ENCODE peak calls at places on chromosomes 5 and 9, in four cellular contexts. R, F, M and U are unnamed samples.

GRCh38 chr5:139223481-139223880 is 25.3 kb upstream of the SIL1 start:
- DNase-seq in R (no peak), F (no peak), M (no peak), U (no peak)

GRCh38 chr5:82924241-82924989 is 152.8 kb downstream of the TMEM167A start:
- DNase-seq in R (no peak), F (no peak), M (no peak), U (no peak)

GRCh38 chr9:111001471-111001870 is 36.8 kb downstream of the LPAR1 start:
- DNase-seq in R (no peak), F (no peak), M (no peak), U (no peak)

GRCh38 chr9:135793221-135794056 is 91.5 kb downstream of the KCNT1 start:
- DNase-seq in R (no peak), F (no peak), M (no peak), U (no peak)

GRCh38 chr5:179699640-179700298 is 1.0 kb downstream of the CANX start:
- DNase-seq in R (peak), F (no peak), M (peak), U (peak)

GRCh38 chr9:124285903-124286291 is 28.1 kb downstream of the NEK6 start:
- DNase-seq in R (peak), F (no peak), M (peak), U (no peak)

GRCh38 chr5:150428106-150428876 is 15.6 kb upstream of the CD74 start:
- DNase-seq in R (no peak), F (no peak), M (no peak), U (no peak)

GRCh38 chr5:28027851-28028250 is 989.5 kb upstream of the CDH9 start:
- DNase-seq in R (no peak), F (no peak), M (no peak), U (no peak)

GRCh38 chr5:80592105-80592504 is 22.0 kb upstream of the ANKRD34B start:
- DNase-seq in R (no peak), F (no peak), M (no peak), U (no peak)

GRCh38 chr5:168889039-168889438 is 309.9 kb upstream of the PANK3 start:
- DNase-seq in R (no peak), F (no peak), M (no peak), U (no peak)

GRCh38 chr5:5078009-5078897 is 61.9 kb upstream of the ADAMTS16 start:
- DNase-seq in R (no peak), F (no peak), M (no peak), U (no peak)

GRCh38 chr5:54807421-54807820 is 178.0 kb downstream of the ESM1 start:
- DNase-seq in R (peak), F (no peak), M (peak), U (peak)

GRCh38 chr9:73243078-73243477 is 91.4 kb downstream of the ANXA1 start:
- DNase-seq in R (no peak), F (no peak), M (no peak), U (no peak)

GRCh38 chr5:82340799-82341198 is 62.6 kb upstream of the RPS23 start:
- DNase-seq in R (no peak), F (no peak), M (no peak), U (no peak)

GRCh38 chr9:86783884-86784283 is 163.4 kb downstream of the GAS1 start:
- DNase-seq in R (peak), F (no peak), M (peak), U (peak)

GRCh38 chr9:123973590-123974223 is 37.9 kb upstream of the LHX2 start:
- DNase-seq in R (no peak), F (no peak), M (no peak), U (no peak)

GRCh38 chr5:127762412-127762811 is 59.2 kb downstream of the CCDC192 start:
- DNase-seq in R (no peak), F (no peak), M (no peak), U (no peak)

GRCh38 chr5:38347040-38347763 is 88.8 kb downstream of the EGFLAM start:
- DNase-seq in R (peak), F (no peak), M (peak), U (peak)

GRCh38 chr5:53249529-53249928 is 140.0 kb upstream of the MOCS2 start:
- DNase-seq in R (peak), F (no peak), M (peak), U (peak)

GRCh38 chr5:67702008-67702407 is 505.4 kb upstream of the CD180 start:
- DNase-seq in R (no peak), F (no peak), M (no peak), U (no peak)

GRCh38 chr9:129393064-129393463 is 215.0 kb upstream of the IER5L start:
- DNase-seq in R (no peak), F (no peak), M (no peak), U (no peak)

GRCh38 chr5:150654181-150654580 is 6.9 kb upstream of the MYOZ3 start:
- DNase-seq in R (no peak), F (no peak), M (no peak), U (no peak)

GRCh38 chr5:176653401-176653800 is 6.1 kb downstream of the TSPAN17 start:
- DNase-seq in R (peak), F (no peak), M (peak), U (peak)

GRCh38 chr5:169116961-169117461 is 183.9 kb downstream of the SLIT3 start:
- DNase-seq in R (no peak), F (no peak), M (peak), U (no peak)

GRCh38 chr9:5099466-5099865 is 86.0 kb downstream of the INSL6 start:
- DNase-seq in R (no peak), F (no peak), M (no peak), U (no peak)

GRCh38 chr5:1324301-1324700 is 20.6 kb downstream of the CLPTM1L start:
- DNase-seq in R (no peak), F (no peak), M (no peak), U (no peak)

GRCh38 chr5:9034671-9035070 is 511.2 kb downstream of the SEMA5A start:
- DNase-seq in R (peak), F (no peak), M (peak), U (peak)

GRCh38 chr5:132772291-132773070 is 4.6 kb downstream of the SEPTIN8 start:
- DNase-seq in R (peak), F (no peak), M (no peak), U (no peak)

GRCh38 chr5:78523314-78524193 is 125.0 kb downstream of the LHFPL2 start:
- DNase-seq in R (no peak), F (no peak), M (no peak), U (no peak)

GRCh38 chr5:44952376-44952775 is 143.6 kb downstream of the MRPS30 start:
- DNase-seq in R (peak), F (peak), M (peak), U (peak)

GRCh38 chr9:2338770-2339169 is 282.8 kb upstream of the VLDLR start:
- DNase-seq in R (no peak), F (no peak), M (no peak), U (peak)

GRCh38 chr5:133049726-133050048 is 2.1 kb upstream of the HSPA4 start:
- DNase-seq in R (no peak), F (no peak), M (no peak), U (no peak)

GRCh38 chr9:88567870-88568269 is 32.9 kb downstream of the NXNL2 start:
- DNase-seq in R (no peak), F (no peak), M (no peak), U (no peak)

GRCh38 chr9:128372784-128373183 is 1.6 kb downstream of the URM1 start:
- DNase-seq in R (peak), F (no peak), M (peak), U (no peak)

GRCh38 chr9:130997925-130998595 is 10.9 kb upstream of the LAMC3 start:
- DNase-seq in R (peak), F (peak), M (peak), U (peak)

GRCh38 chr5:14268236-14268701 is 125.1 kb downstream of the TRIO start:
- DNase-seq in R (peak), F (peak), M (peak), U (peak)

GRCh38 chr5:168737066-168737465 is 157.9 kb upstream of the PANK3 start:
- DNase-seq in R (no peak), F (no peak), M (no peak), U (no peak)

DNA sequence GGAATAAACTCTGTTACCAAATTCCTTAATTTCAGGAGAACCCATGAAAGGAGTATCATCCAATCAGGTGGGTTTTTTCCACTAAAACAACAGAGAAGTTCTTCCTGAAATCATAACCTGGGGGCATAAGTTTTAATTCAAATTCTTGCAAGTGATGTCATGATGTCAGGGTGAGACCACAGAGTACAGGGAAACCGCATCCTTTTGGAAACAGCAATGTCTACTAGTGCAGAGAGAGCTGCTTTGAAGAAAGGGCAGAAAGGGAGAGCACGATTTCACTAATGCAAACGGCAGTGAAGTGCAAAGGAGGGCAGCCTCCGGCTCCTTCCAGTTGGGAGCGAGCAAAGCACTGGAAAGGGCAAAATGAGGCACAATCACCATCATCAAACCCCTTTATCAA is 20.6 kb upstream of the CMBL start:
- DNase-seq in R (peak), F (no peak), M (no peak), U (peak)
- H3K9ac ChIP-seq in R (no peak), F (no peak), M (no peak), U (no peak)

GRCh38 chr9:133935328-133936040 is 56.6 kb downstream of the VAV2 start:
- DNase-seq in R (peak), F (no peak), M (no peak), U (no peak)
- H3K4me3 ChIP-seq in R (no peak), F (no peak), M (no peak), U (no peak)

DNA sequence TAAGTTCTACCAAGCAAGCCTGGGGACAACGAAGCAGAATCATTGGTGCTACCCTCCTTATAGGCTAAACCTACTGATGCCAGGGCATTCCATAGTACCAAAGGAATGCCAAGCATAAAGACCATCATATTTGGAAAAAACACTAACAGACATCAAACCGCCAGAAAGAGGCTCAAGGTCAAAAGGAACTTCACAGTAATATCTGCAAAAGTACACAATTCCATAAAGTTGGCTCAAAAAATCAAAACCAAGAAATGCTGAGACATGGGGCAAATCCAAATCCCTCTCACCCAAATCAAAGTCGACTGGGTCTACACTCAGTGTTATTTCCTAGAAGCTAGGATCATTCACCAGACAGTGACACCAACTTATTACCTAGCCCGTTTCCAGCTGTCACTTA is 3.4 kb downstream of the VCP start:
- DNase-seq in R (no peak), F (no peak), M (no peak), U (no peak)
- TF ChIP-seq EZH2 in R (no peak), F (no peak), M (no peak), U (no peak)

DNA sequence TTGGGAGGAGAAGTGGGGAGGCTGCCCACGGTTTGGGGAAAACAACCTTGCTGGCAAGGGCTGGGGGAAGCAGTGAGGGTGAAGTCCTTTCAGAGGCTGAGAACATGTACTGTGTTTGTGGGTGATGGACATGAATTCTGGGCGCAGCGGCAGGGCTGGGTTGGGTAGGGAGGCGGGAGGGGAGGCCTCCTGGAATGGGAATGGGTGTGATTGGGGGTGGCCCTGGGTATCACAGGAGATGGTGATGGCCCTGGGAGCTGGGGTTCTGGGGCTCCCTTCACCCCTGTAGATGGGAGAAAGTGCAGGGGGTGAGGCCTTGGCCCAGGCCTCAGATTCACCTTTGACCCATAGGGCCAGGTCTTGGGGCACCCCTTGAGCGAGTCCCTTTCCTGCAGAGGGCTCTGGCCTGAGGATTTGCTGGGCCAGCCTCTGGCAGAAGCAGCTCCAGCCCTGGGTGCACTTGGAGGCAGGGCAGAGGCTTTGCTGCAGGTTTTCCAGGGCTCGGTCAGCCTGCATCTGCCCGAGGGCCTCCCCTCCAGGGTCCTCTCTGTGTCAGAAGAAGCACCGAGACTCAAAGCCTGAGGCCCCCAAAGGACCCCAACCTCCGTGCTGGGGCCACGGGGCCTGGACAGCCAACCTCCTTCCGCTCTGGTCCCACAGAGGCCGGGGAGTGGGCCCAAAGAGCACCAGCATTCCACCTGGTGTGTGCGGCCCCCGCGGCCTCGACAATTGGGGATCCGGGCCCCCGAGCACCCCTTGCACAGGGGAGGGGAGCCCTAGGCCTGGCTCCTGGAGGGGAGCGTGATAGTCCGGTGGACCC is 1.4 kb upstream of the TOR4A start:
- DNase-seq in R (no peak), F (no peak), M (no peak), U (no peak)
- H3K9ac ChIP-seq in R (peak), F (peak), M (no peak), U (no peak)

DNA sequence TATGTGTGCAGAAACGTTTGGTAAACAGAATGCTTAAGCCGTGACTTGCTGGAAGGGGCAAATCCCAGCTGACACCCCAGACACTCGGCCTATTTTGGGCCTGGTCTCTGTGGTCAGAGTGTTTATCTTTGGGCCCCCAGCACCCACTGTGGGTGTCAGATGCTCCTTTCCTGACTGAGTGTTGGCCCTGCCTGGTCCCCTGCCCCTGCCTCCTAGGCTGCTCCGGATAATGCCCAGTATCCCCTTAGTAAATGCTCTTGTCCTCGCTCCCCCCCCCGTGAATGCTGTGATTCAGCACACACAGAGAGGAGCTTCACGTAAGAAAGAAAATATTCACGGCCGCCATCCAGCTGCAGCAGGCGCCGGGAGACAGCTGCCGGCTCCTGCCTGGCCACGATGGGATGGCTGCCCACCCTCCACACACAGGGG is 11.3 kb upstream of the ANGPTL2 start:
- DNase-seq in R (peak), F (no peak), M (peak), U (no peak)
- H3K4me3 ChIP-seq in R (no peak), F (no peak), M (peak), U (no peak)

DNA sequence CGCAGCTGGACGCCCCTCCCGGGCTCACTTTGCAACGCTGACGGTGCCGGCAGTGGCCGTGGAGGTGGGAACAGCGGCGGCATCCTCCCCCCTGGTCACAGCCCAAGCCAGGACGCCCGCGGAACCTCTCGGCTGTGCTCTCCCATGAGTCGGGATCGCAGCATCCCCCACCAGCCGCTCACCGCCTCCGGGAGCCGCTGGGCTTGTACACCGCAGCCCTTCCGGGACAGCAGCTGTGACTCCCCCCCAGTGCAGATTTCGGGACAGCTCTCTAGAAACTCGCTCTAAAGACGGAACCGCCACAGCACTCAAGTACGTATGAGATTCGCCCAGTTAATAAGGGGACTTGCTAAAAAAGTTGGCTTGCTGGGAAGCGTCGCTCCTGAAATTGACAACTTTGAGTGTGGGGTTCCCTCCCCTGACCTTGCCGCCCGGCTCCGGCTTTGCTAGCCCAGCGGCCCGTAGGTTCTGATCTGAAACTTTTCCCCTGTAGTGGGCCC is 461 bp downstream of the NR4A3 start:
- DNase-seq in R (no peak), F (no peak), M (peak), U (no peak)
- TF ChIP-seq EZH2 in R (no peak), F (no peak), M (no peak), U (no peak)

GRCh38 chr5:173093597-173093996 is 37.4 kb downstream of the CREBRF start:
- DNase-seq in R (no peak), F (no peak), M (no peak), U (peak)
- H3K9ac ChIP-seq in R (no peak), F (no peak), M (no peak), U (no peak)